ENCODE peak calls at places on chromosomes 12 and 14, in nine cellular contexts. V is activated CD4-positive, alpha-beta T cell treated with anti-CD3 and anti-CD28 coated beads, Interleukin-2, amount 50 U/mL, for 1 hour; N is astrocyte of the spinal cord; Y is lung microvascular endothelial cell; T is NCI-H187; D is HuH-7.5; G is LoVo; H is stimulated activated CD8-positive, alpha-beta memory T cell treated with anti-CD3 and anti-CD28 coated beads, Interleukin-15, amount 100 ng/mL, for 1 hour; J is GM18507. Z is an unnamed sample.

GRCh38 chr14:59847711-59848110 is 22.9 kb downstream of the RTN1 start:
- DNase-seq in V (no peak), N (no peak), Y (no peak), T (no peak), D (no peak), G (no peak), H (no peak), J (no peak), Z (no peak)

GRCh38 chr12:89353188-89353822 is 1.0 kb upstream of the DUSP6 start:
- DNase-seq in V (peak), N (peak), Y (peak), T (peak), D (peak), G (peak), H (no peak), J (no peak), Z (no peak)

GRCh38 chr12:65313704-65314317 is 35.3 kb downstream of the MSRB3 start:
- DNase-seq in V (no peak), N (peak), Y (peak), T (no peak), D (no peak), G (peak), H (no peak), J (no peak), Z (no peak)

GRCh38 chr14:32711103-32711680 is 227.5 kb upstream of the NPAS3 start:
- DNase-seq in V (no peak), N (peak), Y (peak), T (no peak), D (peak), G (peak), H (no peak), J (peak), Z (peak)

GRCh38 chr12:31600252-31600651 is 9.3 kb upstream of the DENND5B start:
- DNase-seq in V (no peak), N (no peak), Y (peak), T (no peak), D (no peak), G (no peak), H (no peak), J (no peak), Z (no peak)

GRCh38 chr14:26323781-26324363 is 274.0 kb downstream of the NOVA1 start:
- DNase-seq in V (no peak), N (no peak), Y (no peak), T (no peak), D (no peak), G (no peak), H (no peak), J (no peak), Z (no peak)

GRCh38 chr14:78403278-78403815 is 233.2 kb downstream of the NRXN3 start:
- DNase-seq in V (no peak), N (peak), Y (no peak), T (no peak), D (no peak), G (no peak), H (no peak), J (no peak), Z (peak)

GRCh38 chr14:56580317-56580711 is 716 bp downstream of the TMEM260 start:
- DNase-seq in V (no peak), N (no peak), Y (no peak), T (peak), D (no peak), G (peak), H (no peak), J (no peak), Z (no peak)

GRCh38 chr12:104790296-104791125 is 167.6 kb downstream of the SLC41A2 start:
- DNase-seq in V (peak), N (no peak), Y (peak), T (no peak), D (peak), G (peak), H (peak), J (peak), Z (no peak)

GRCh38 chr14:57066887-57067513 is 201.7 kb downstream of the EXOC5 start:
- DNase-seq in V (peak), N (peak), Y (peak), T (no peak), D (peak), G (no peak), H (no peak), J (no peak), Z (no peak)

GRCh38 chr12:57803317-57803893 is 15.1 kb downstream of the AVIL start:
- DNase-seq in V (peak), N (peak), Y (peak), T (no peak), D (peak), G (peak), H (peak), J (no peak), Z (peak)

GRCh38 chr12:94640134-94640928 is 10.0 kb downstream of the TMCC3 start:
- DNase-seq in V (no peak), N (peak), Y (no peak), T (no peak), D (no peak), G (no peak), H (no peak), J (peak), Z (peak)

GRCh38 chr12:108896817-108897216 is 16.9 kb downstream of the DAO start:
- DNase-seq in V (no peak), N (no peak), Y (no peak), T (no peak), D (no peak), G (no peak), H (no peak), J (no peak), Z (no peak)

GRCh38 chr14:104800600-104801283 is at the start of gene ZBTB42:
- DNase-seq in V (peak), N (peak), Y (peak), T (peak), D (peak), G (peak), H (no peak), J (no peak), Z (no peak)

GRCh38 chr14:100673085-100673806 is 53.4 kb upstream of the DLK1 start:
- DNase-seq in V (no peak), N (no peak), Y (peak), T (peak), D (peak), G (no peak), H (no peak), J (no peak), Z (no peak)

GRCh38 chr14:100790785-100791667 is 34.9 kb upstream of the MEG3 start:
- DNase-seq in V (no peak), N (no peak), Y (peak), T (no peak), D (no peak), G (no peak), H (no peak), J (no peak), Z (no peak)

Z was measured in astrocyte of the cerebellum.